ENCODE peak calls at places on chromosomes 3 and 15, in nine cellular contexts. One of them, this sample, is unnamed.

GRCh38 chr3:27279153-27279552 is 90.0 kb downstream of the NEK10 start:
- DNase-seq in stromal cell of bone marrow: no peak
- DNase-seq in LHCN-M2: peak
- DNase-seq in body of pancreas: peak
- DNase-seq in neural crest cell: no peak
- DNase-seq in GM12865: no peak
- DNase-seq in T1000: no peak
- DNase-seq in upper lobe of right lung: no peak
- DNase-seq in adrenal gland: no peak
- DNase-seq in this sample: no peak

GRCh38 chr15:58918239-58918638 is 15.2 kb downstream of the SLTM start:
- DNase-seq in upper lobe of right lung: no peak
- DNase-seq in adrenal gland: no peak
- DNase-seq in neural crest cell: no peak
- DNase-seq in LHCN-M2: no peak
- DNase-seq in stromal cell of bone marrow: no peak
- DNase-seq in T1000: no peak
- DNase-seq in body of pancreas: no peak
- DNase-seq in GM12865: peak
- DNase-seq in this sample: no peak

GRCh38 chr3:23071758-23072157 is 131.4 kb upstream of the UBE2E2 start:
- DNase-seq in body of pancreas: no peak
- DNase-seq in adrenal gland: peak
- DNase-seq in T1000: no peak
- DNase-seq in LHCN-M2: no peak
- DNase-seq in stromal cell of bone marrow: no peak
- DNase-seq in neural crest cell: no peak
- DNase-seq in GM12865: peak
- DNase-seq in upper lobe of right lung: no peak
- DNase-seq in this sample: no peak

GRCh38 chr3:120688121-120688520 is 6.1 kb upstream of the HGD start:
- DNase-seq in upper lobe of right lung: no peak
- DNase-seq in GM12865: peak
- DNase-seq in T1000: no peak
- DNase-seq in stromal cell of bone marrow: peak
- DNase-seq in adrenal gland: no peak
- DNase-seq in body of pancreas: no peak
- DNase-seq in neural crest cell: no peak
- DNase-seq in LHCN-M2: peak
- DNase-seq in this sample: no peak

GRCh38 chr15:77538011-77538410 is 94.7 kb downstream of the LINGO1 start:
- DNase-seq in LHCN-M2: no peak
- DNase-seq in upper lobe of right lung: peak
- DNase-seq in neural crest cell: no peak
- DNase-seq in body of pancreas: no peak
- DNase-seq in T1000: no peak
- DNase-seq in adrenal gland: no peak
- DNase-seq in GM12865: peak
- DNase-seq in stromal cell of bone marrow: no peak
- DNase-seq in this sample: peak

GRCh38 chr3:177665122-177665808 is 468.0 kb upstream of the TBL1XR1 start:
- DNase-seq in GM12865: no peak
- DNase-seq in body of pancreas: no peak
- DNase-seq in neural crest cell: no peak
- DNase-seq in stromal cell of bone marrow: peak
- DNase-seq in LHCN-M2: peak
- DNase-seq in adrenal gland: no peak
- DNase-seq in T1000: no peak
- DNase-seq in upper lobe of right lung: no peak
- DNase-seq in this sample: no peak

GRCh38 chr15:94306700-94307650 is 75.6 kb downstream of the MCTP2 start:
- DNase-seq in LHCN-M2: no peak
- DNase-seq in neural crest cell: no peak
- DNase-seq in stromal cell of bone marrow: peak
- DNase-seq in adrenal gland: no peak
- DNase-seq in GM12865: peak
- DNase-seq in upper lobe of right lung: no peak
- DNase-seq in body of pancreas: no peak
- DNase-seq in T1000: no peak
- DNase-seq in this sample: no peak

GRCh38 chr15:69456208-69457166 is 3.9 kb downstream of the RPLP1 start:
- DNase-seq in GM12865: peak
- DNase-seq in neural crest cell: no peak
- DNase-seq in LHCN-M2: no peak
- DNase-seq in upper lobe of right lung: no peak
- DNase-seq in body of pancreas: no peak
- DNase-seq in adrenal gland: no peak
- DNase-seq in stromal cell of bone marrow: no peak
- DNase-seq in T1000: no peak
- DNase-seq in this sample: no peak

GRCh38 chr3:120622870-120623718 is 27.0 kb downstream of the NDUFB4 start:
- DNase-seq in adrenal gland: no peak
- DNase-seq in neural crest cell: peak
- DNase-seq in stromal cell of bone marrow: no peak
- DNase-seq in LHCN-M2: peak
- DNase-seq in T1000: peak
- DNase-seq in GM12865: peak
- DNase-seq in body of pancreas: no peak
- DNase-seq in upper lobe of right lung: no peak
- DNase-seq in this sample: no peak

GRCh38 chr3:147930417-147930816 is 521.3 kb downstream of the ZIC1 start:
- DNase-seq in upper lobe of right lung: no peak
- DNase-seq in neural crest cell: no peak
- DNase-seq in stromal cell of bone marrow: peak
- DNase-seq in T1000: no peak
- DNase-seq in LHCN-M2: peak
- DNase-seq in GM12865: no peak
- DNase-seq in body of pancreas: no peak
- DNase-seq in adrenal gland: no peak
- DNase-seq in this sample: no peak

GRCh38 chr3:120022729-120023128 is 71.5 kb downstream of the GSK3B start:
- DNase-seq in LHCN-M2: no peak
- DNase-seq in stromal cell of bone marrow: no peak
- DNase-seq in neural crest cell: no peak
- DNase-seq in adrenal gland: no peak
- DNase-seq in GM12865: no peak
- DNase-seq in upper lobe of right lung: no peak
- DNase-seq in body of pancreas: no peak
- DNase-seq in T1000: no peak
- DNase-seq in this sample: no peak

GRCh38 chr15:64837502-64837901 is 4.2 kb upstream of the PLEKHO2 start:
- DNase-seq in upper lobe of right lung: no peak
- DNase-seq in adrenal gland: no peak
- DNase-seq in LHCN-M2: no peak
- DNase-seq in neural crest cell: no peak
- DNase-seq in stromal cell of bone marrow: no peak
- DNase-seq in GM12865: peak
- DNase-seq in body of pancreas: no peak
- DNase-seq in T1000: no peak
- DNase-seq in this sample: no peak

GRCh38 chr3:58173670-58174472 is 36.9 kb downstream of the DNASE1L3 start:
- DNase-seq in neural crest cell: no peak
- DNase-seq in adrenal gland: no peak
- DNase-seq in upper lobe of right lung: no peak
- DNase-seq in T1000: no peak
- DNase-seq in LHCN-M2: no peak
- DNase-seq in body of pancreas: peak
- DNase-seq in GM12865: peak
- DNase-seq in stromal cell of bone marrow: no peak
- DNase-seq in this sample: no peak

GRCh38 chr3:171345112-171345843 is 114.9 kb downstream of the TNIK start:
- DNase-seq in T1000: no peak
- DNase-seq in GM12865: no peak
- DNase-seq in adrenal gland: no peak
- DNase-seq in LHCN-M2: no peak
- DNase-seq in upper lobe of right lung: no peak
- DNase-seq in neural crest cell: no peak
- DNase-seq in body of pancreas: no peak
- DNase-seq in stromal cell of bone marrow: no peak
- DNase-seq in this sample: no peak

GRCh38 chr3:63595221-63595620 is 57.3 kb upstream of the SNTN start:
- DNase-seq in body of pancreas: no peak
- DNase-seq in upper lobe of right lung: no peak
- DNase-seq in stromal cell of bone marrow: no peak
- DNase-seq in neural crest cell: no peak
- DNase-seq in adrenal gland: no peak
- DNase-seq in LHCN-M2: no peak
- DNase-seq in GM12865: no peak
- DNase-seq in T1000: no peak
- DNase-seq in this sample: no peak

GRCh38 chr3:187130346-187131066 is 8.8 kb downstream of the RPL39L start:
- DNase-seq in neural crest cell: no peak
- DNase-seq in stromal cell of bone marrow: no peak
- DNase-seq in adrenal gland: no peak
- DNase-seq in T1000: no peak
- DNase-seq in LHCN-M2: peak
- DNase-seq in body of pancreas: no peak
- DNase-seq in GM12865: peak
- DNase-seq in upper lobe of right lung: no peak
- DNase-seq in this sample: no peak

GRCh38 chr3:165635791-165636681 is 201.2 kb downstream of the BCHE start:
- DNase-seq in adrenal gland: no peak
- DNase-seq in upper lobe of right lung: no peak
- DNase-seq in GM12865: no peak
- DNase-seq in neural crest cell: no peak
- DNase-seq in stromal cell of bone marrow: no peak
- DNase-seq in LHCN-M2: no peak
- DNase-seq in T1000: no peak
- DNase-seq in body of pancreas: no peak
- DNase-seq in this sample: no peak

GRCh38 chr3:52090620-52091468 is 34.5 kb upstream of the DUSP7 start:
- DNase-seq in LHCN-M2: peak
- DNase-seq in upper lobe of right lung: peak
- DNase-seq in adrenal gland: no peak
- DNase-seq in stromal cell of bone marrow: no peak
- DNase-seq in GM12865: no peak
- DNase-seq in neural crest cell: no peak
- DNase-seq in T1000: no peak
- DNase-seq in body of pancreas: no peak
- DNase-seq in this sample: no peak

GRCh38 chr3:41853495-41853894 is 108.4 kb downstream of the ULK4 start:
- DNase-seq in neural crest cell: no peak
- DNase-seq in GM12865: peak
- DNase-seq in body of pancreas: no peak
- DNase-seq in upper lobe of right lung: no peak
- DNase-seq in adrenal gland: no peak
- DNase-seq in LHCN-M2: no peak
- DNase-seq in stromal cell of bone marrow: no peak
- DNase-seq in T1000: no peak
- DNase-seq in this sample: no peak

GRCh38 chr3:189629803-189630455 is 1.3 kb upstream of the TP63 start:
- DNase-seq in stromal cell of bone marrow: peak
- DNase-seq in upper lobe of right lung: peak
- DNase-seq in T1000: no peak
- DNase-seq in body of pancreas: peak
- DNase-seq in LHCN-M2: peak
- DNase-seq in GM12865: peak
- DNase-seq in neural crest cell: no peak
- DNase-seq in adrenal gland: no peak
- DNase-seq in this sample: peak

GRCh38 chr3:149424921-149425320 is 47.5 kb upstream of the TM4SF1 start:
- DNase-seq in T1000: no peak
- DNase-seq in upper lobe of right lung: no peak
- DNase-seq in LHCN-M2: no peak
- DNase-seq in GM12865: no peak
- DNase-seq in neural crest cell: no peak
- DNase-seq in body of pancreas: no peak
- DNase-seq in adrenal gland: no peak
- DNase-seq in stromal cell of bone marrow: no peak
- DNase-seq in this sample: no peak

GRCh38 chr15:81282911-81283310 is 41.0 kb downstream of the STARD5 start:
- DNase-seq in adrenal gland: no peak
- DNase-seq in stromal cell of bone marrow: no peak
- DNase-seq in GM12865: no peak
- DNase-seq in neural crest cell: no peak
- DNase-seq in T1000: no peak
- DNase-seq in body of pancreas: no peak
- DNase-seq in LHCN-M2: no peak
- DNase-seq in upper lobe of right lung: no peak
- DNase-seq in this sample: no peak

GRCh38 chr3:37537914-37538691 is 323.6 kb upstream of the CTDSPL start:
- DNase-seq in adrenal gland: no peak
- DNase-seq in body of pancreas: no peak
- DNase-seq in LHCN-M2: no peak
- DNase-seq in T1000: no peak
- DNase-seq in GM12865: no peak
- DNase-seq in upper lobe of right lung: no peak
- DNase-seq in stromal cell of bone marrow: no peak
- DNase-seq in neural crest cell: no peak
- DNase-seq in this sample: no peak

GRCh38 chr15:66094331-66094730 is 159.2 kb downstream of the MEGF11 start:
- DNase-seq in upper lobe of right lung: peak
- DNase-seq in neural crest cell: no peak
- DNase-seq in adrenal gland: no peak
- DNase-seq in LHCN-M2: no peak
- DNase-seq in GM12865: no peak
- DNase-seq in body of pancreas: no peak
- DNase-seq in stromal cell of bone marrow: no peak
- DNase-seq in T1000: no peak
- DNase-seq in this sample: peak

GRCh38 chr15:40155270-40155910 is 5.5 kb upstream of the BUB1B start:
- DNase-seq in neural crest cell: no peak
- DNase-seq in GM12865: peak
- DNase-seq in LHCN-M2: no peak
- DNase-seq in body of pancreas: peak
- DNase-seq in stromal cell of bone marrow: no peak
- DNase-seq in T1000: no peak
- DNase-seq in upper lobe of right lung: peak
- DNase-seq in adrenal gland: no peak
- DNase-seq in this sample: no peak

GRCh38 chr15:79370716-79371115 is 59.8 kb downstream of the TMED3 start:
- DNase-seq in adrenal gland: no peak
- DNase-seq in GM12865: no peak
- DNase-seq in LHCN-M2: peak
- DNase-seq in body of pancreas: no peak
- DNase-seq in upper lobe of right lung: no peak
- DNase-seq in stromal cell of bone marrow: peak
- DNase-seq in T1000: no peak
- DNase-seq in neural crest cell: no peak
- DNase-seq in this sample: no peak

GRCh38 chr3:191409791-191410359 is 51.1 kb upstream of the PYDC2 start:
- DNase-seq in upper lobe of right lung: no peak
- DNase-seq in body of pancreas: no peak
- DNase-seq in neural crest cell: no peak
- DNase-seq in GM12865: no peak
- DNase-seq in adrenal gland: no peak
- DNase-seq in T1000: no peak
- DNase-seq in stromal cell of bone marrow: no peak
- DNase-seq in LHCN-M2: no peak
- DNase-seq in this sample: no peak

GRCh38 chr15:99434506-99435137 is 131.2 kb upstream of the MEF2A start:
- DNase-seq in LHCN-M2: no peak
- DNase-seq in GM12865: no peak
- DNase-seq in T1000: no peak
- DNase-seq in body of pancreas: no peak
- DNase-seq in upper lobe of right lung: peak
- DNase-seq in adrenal gland: no peak
- DNase-seq in stromal cell of bone marrow: no peak
- DNase-seq in neural crest cell: no peak
- DNase-seq in this sample: peak

GRCh38 chr3:59812778-59813558 is 763.1 kb upstream of the CFAP20DC start:
- DNase-seq in GM12865: no peak
- DNase-seq in body of pancreas: no peak
- DNase-seq in T1000: no peak
- DNase-seq in neural crest cell: no peak
- DNase-seq in LHCN-M2: no peak
- DNase-seq in stromal cell of bone marrow: no peak
- DNase-seq in upper lobe of right lung: no peak
- DNase-seq in adrenal gland: no peak
- DNase-seq in this sample: no peak

GRCh38 chr15:37131639-37132038 is 31.3 kb upstream of the MEIS2 start:
- DNase-seq in LHCN-M2: no peak
- DNase-seq in T1000: no peak
- DNase-seq in adrenal gland: no peak
- DNase-seq in upper lobe of right lung: no peak
- DNase-seq in neural crest cell: no peak
- DNase-seq in body of pancreas: no peak
- DNase-seq in GM12865: no peak
- DNase-seq in stromal cell of bone marrow: no peak
- DNase-seq in this sample: no peak

GRCh38 chr15:33396457-33396856 is 85.7 kb downstream of the RYR3 start:
- DNase-seq in adrenal gland: no peak
- DNase-seq in GM12865: no peak
- DNase-seq in LHCN-M2: no peak
- DNase-seq in neural crest cell: no peak
- DNase-seq in body of pancreas: no peak
- DNase-seq in upper lobe of right lung: no peak
- DNase-seq in T1000: no peak
- DNase-seq in stromal cell of bone marrow: no peak
- DNase-seq in this sample: no peak